ENCODE peak calls at places on chromosomes 7 and 10, in nine cellular contexts. Q is cardiac muscle cell; D is stimulated activated CD8-positive, alpha-beta memory T cell treated with anti-CD3 and anti-CD28 coated beads, Interleukin-12 subunit alpha, Interleukin-12 subunit beta, amount 100 ng/mL, for 4 hours; B is upper lobe of right lung; P is NCI-H226; J is C1 segment of cervical spinal cord; I is activated CD4-positive, alpha-beta memory T cell treated with anti-CD3 and anti-CD28 coated beads, Interleukin-2, amount 10 ng/mL, durations not matched to agents 7 days and 5 days; V is transverse colon; R is activated T-cell treated with anti-CD3 and anti-CD28 coated beads, Interleukin-2, amount 50 U/mL, for 72 hours. E is an unnamed sample.

GRCh38 chr7:50781371-50781770 is 1.3 kb downstream of the GRB10 start:
- DNase-seq in B (no peak), Q (no peak), J (no peak), P (no peak), D (no peak), I (no peak), V (no peak), R (peak; percentile 35), E (peak; percentile 21)

GRCh38 chr10:13815766-13816165 is 229.0 kb downstream of the PRPF18 start:
- DNase-seq in R (no peak), J (no peak), Q (no peak), V (no peak), B (no peak), P (peak; percentile 53), I (no peak), D (no peak), E (no peak)

GRCh38 chr10:42976353-42977031 is 100.4 kb upstream of the RET start:
- DNase-seq in V (no peak), P (no peak), D (no peak), I (no peak), Q (no peak), B (no peak), J (no peak), R (no peak), E (no peak)

GRCh38 chr10:109726473-109726872 is 196.8 kb downstream of the XPNPEP1 start:
- DNase-seq in I (no peak), P (no peak), R (no peak), V (no peak), B (no peak), D (no peak), J (no peak), Q (no peak), E (no peak)

GRCh38 chr10:42551582-42552187 is 86.7 kb downstream of the ZNF33B start:
- DNase-seq in V (no peak), R (no peak), J (no peak), B (no peak), Q (no peak), I (no peak), D (no peak), P (no peak), E (no peak)

GRCh38 chr7:74344128-74344496 is 54.9 kb downstream of the CLIP2 start:
- DNase-seq in P (peak; percentile 77), J (no peak), D (no peak), Q (no peak), I (no peak), R (no peak), V (no peak), B (no peak), E (no peak)

GRCh38 chr10:118272090-118272775 is 69.9 kb downstream of the FAM204A start:
- DNase-seq in P (no peak), Q (peak; percentile 2), D (no peak), J (no peak), R (no peak), I (no peak), V (peak; percentile 12), B (no peak), E (no peak)

GRCh38 chr7:73442222-73442902 is 8.8 kb downstream of the FZD9 start:
- DNase-seq in P (no peak), B (peak; percentile 88), R (no peak), Q (no peak), J (no peak), I (no peak), V (no peak), D (no peak), E (no peak)

GRCh38 chr7:107813524-107813923 is 10.5 kb upstream of the SLC26A3 start:
- DNase-seq in P (no peak), R (peak; percentile 58), I (no peak), Q (no peak), D (no peak), V (no peak), B (no peak), J (no peak), E (peak; percentile 56)

GRCh38 chr7:6640246-6640721 is 3.2 kb downstream of the ZNF316 start:
- DNase-seq in Q (no peak), I (no peak), R (no peak), D (peak; percentile 10), P (peak; percentile 31), V (no peak), B (no peak), J (no peak), E (peak; percentile 47)

GRCh38 chr7:96548664-96549063 is 161.0 kb downstream of the SEM1 start:
- DNase-seq in V (no peak), Q (no peak), R (no peak), I (no peak), J (no peak), P (no peak), D (no peak), B (no peak), E (no peak)

GRCh38 chr7:84484502-84485079 is 290.0 kb upstream of the SEMA3A start:
- DNase-seq in R (no peak), P (no peak), J (no peak), D (no peak), I (no peak), V (no peak), Q (no peak), B (no peak), E (no peak)

GRCh38 chr10:4485611-4486010 is 340.4 kb upstream of the AKR1E2 start:
- DNase-seq in Q (no peak), B (no peak), V (no peak), D (no peak), P (no peak), R (no peak), I (no peak), J (no peak), E (no peak)

GRCh38 chr10:76089626-76090185 is 658.3 kb downstream of the LRMDA start:
- DNase-seq in J (no peak), B (no peak), V (no peak), I (no peak), R (no peak), Q (no peak), D (no peak), P (no peak), E (no peak)

GRCh38 chr7:112897839-112898431 is 107.7 kb upstream of the TMEM168 start:
- DNase-seq in B (no peak), R (no peak), Q (no peak), J (no peak), P (no peak), I (no peak), V (no peak), D (no peak), E (no peak)

GRCh38 chr10:24722676-24723385 is 856 bp downstream of the ARHGAP21 start:
- DNase-seq in V (peak; percentile 53), D (peak; percentile 29), B (peak; percentile 83), J (no peak), I (peak; percentile 59), R (peak; percentile 55), Q (peak; percentile 85), P (peak; percentile 52), E (peak; percentile 62)

GRCh38 chr7:38699481-38699880 is 68.3 kb upstream of the AMPH start:
- DNase-seq in B (no peak), I (no peak), J (no peak), V (no peak), P (no peak), R (no peak), D (no peak), Q (no peak), E (no peak)

GRCh38 chr10:116417821-116418220 is 9.8 kb upstream of the PNLIPRP3 start:
- DNase-seq in V (no peak), B (no peak), J (no peak), D (no peak), Q (no peak), I (no peak), R (no peak), P (no peak), E (no peak)

GRCh38 chr7:20647908-20648776 is 32.7 kb downstream of the ABCB5 start:
- DNase-seq in I (no peak), P (peak; percentile 49), B (no peak), V (no peak), Q (peak; percentile 70), R (no peak), J (no peak), D (no peak), E (no peak)

GRCh38 chr7:101172854-101173751 is 7.0 kb downstream of the NAT16 start:
- DNase-seq in J (no peak), B (peak; percentile 91), I (no peak), D (no peak), V (peak; percentile 68), R (peak; percentile 60), Q (no peak), P (peak; percentile 68), E (no peak)

GRCh38 chr10:103197177-103197576 is 4.1 kb upstream of the NT5C2 start:
- DNase-seq in Q (no peak), P (peak; percentile 55), J (no peak), I (peak; percentile 33), R (peak; percentile 41), B (no peak), V (no peak), D (no peak), E (peak; percentile 22)

GRCh38 chr7:131556912-131557457 is 557 bp upstream of the PODXL start:
- DNase-seq in I (no peak), Q (no peak), B (no peak), R (no peak), D (no peak), V (no peak), P (no peak), J (no peak), E (no peak)

GRCh38 chr7:24354456-24354855 is 70.5 kb downstream of the NPY start:
- DNase-seq in Q (no peak), V (no peak), I (no peak), B (no peak), D (no peak), J (no peak), R (no peak), P (no peak), E (no peak)

GRCh38 chr10:120979435-120980315 is 128.5 kb downstream of the WDR11 start:
- DNase-seq in I (peak; percentile 18), V (peak; percentile 81), Q (peak; percentile 56), B (peak; percentile 92), J (no peak), R (peak; percentile 25), P (no peak), D (no peak), E (peak; percentile 7)

GRCh38 chr7:12769464-12769863 is 82.0 kb downstream of the ARL4A start:
- DNase-seq in P (peak; percentile 15), V (no peak), R (no peak), I (no peak), Q (no peak), B (no peak), D (no peak), J (no peak), E (no peak)

GRCh38 chr7:150356265-150356897 is 12.2 kb upstream of the REPIN1 start:
- DNase-seq in R (peak; percentile 28), B (peak; percentile 12), P (no peak), Q (peak; percentile 60), D (no peak), J (no peak), V (no peak), I (no peak), E (no peak)

GRCh38 chr10:79286318-79286951 is 60.8 kb upstream of the PPIF start:
- DNase-seq in D (peak; percentile 82), V (peak; percentile 87), I (peak; percentile 89), B (peak; percentile 91), Q (no peak), R (peak; percentile 93), P (no peak), J (no peak), E (peak; percentile 90)

GRCh38 chr7:29217112-29217511 is 22.5 kb downstream of the CHN2 start:
- DNase-seq in R (no peak), P (peak; percentile 68), I (no peak), Q (peak; percentile 67), V (no peak), J (no peak), D (no peak), B (no peak), E (no peak)